ENCODE peak calls at places on chromosomes 1 and 21, in four cellular contexts. D is H9, S is mesenchymal stem cell, M is IMR-90. A is an unnamed sample.

GRCh38 chr1:234525156-234525774 is 46.3 kb upstream of the TARBP1 start:
- DNase-seq in D (no peak), S (no peak), M (no peak), A (peak)

GRCh38 chr1:18999287-18999852 is 42.9 kb upstream of the IFFO2 start:
- DNase-seq in D (no peak), S (no peak), M (peak), A (no peak)

GRCh38 chr21:29168874-29169273 is 38.4 kb downstream of the MAP3K7CL start:
- DNase-seq in D (no peak), S (no peak), M (no peak), A (no peak)

GRCh38 chr1:178954937-178955336 is 70.8 kb upstream of the FAM20B start:
- DNase-seq in D (no peak), S (no peak), M (no peak), A (no peak)

GRCh38 chr1:51313961-51314777 is 16.2 kb downstream of the TTC39A start:
- DNase-seq in D (no peak), S (peak), M (peak), A (no peak)

GRCh38 chr21:34526618-34527290 is 14.7 kb upstream of the KCNE1 start:
- DNase-seq in D (peak), S (peak), M (peak), A (peak)

GRCh38 chr1:31581821-31582810 is 5.8 kb downstream of the TINAGL1 start:
- DNase-seq in D (no peak), S (no peak), M (no peak), A (peak)

GRCh38 chr1:43779266-43779665 is 71.9 kb downstream of the ST3GAL3 start:
- DNase-seq in D (no peak), S (no peak), M (no peak), A (no peak)

GRCh38 chr1:4485398-4485797 is 169.0 kb upstream of the AJAP1 start:
- DNase-seq in D (peak), S (no peak), M (no peak), A (peak)

GRCh38 chr1:229037806-229038405 is 233.0 kb upstream of the RAB4A start:
- DNase-seq in D (no peak), S (no peak), M (peak), A (no peak)

GRCh38 chr1:52341861-52342260 is 24.1 kb downstream of the CC2D1B start:
- DNase-seq in D (no peak), S (no peak), M (no peak), A (no peak)

GRCh38 chr1:11740258-11741192 is 4.6 kb downstream of the AGTRAP start:
- DNase-seq in D (no peak), S (no peak), M (no peak), A (peak)

GRCh38 chr1:64309468-64309867 is 106.0 kb downstream of the UBE2U start:
- DNase-seq in D (no peak), S (no peak), M (no peak), A (no peak)

GRCh38 chr1:85259118-85259865 is at the start of gene C1orf52:
- DNase-seq in D (peak), S (peak), M (peak), A (peak)

GRCh38 chr1:192118881-192119280 is 39.4 kb upstream of the RGS18 start:
- DNase-seq in D (no peak), S (no peak), M (no peak), A (no peak)

GRCh38 chr1:228496494-228496893 is 9.3 kb downstream of the RNF187 start:
- DNase-seq in D (no peak), S (no peak), M (no peak), A (no peak)

GRCh38 chr1:205948886-205949285 is 5.6 kb upstream of the SLC26A9 start:
- DNase-seq in D (no peak), S (no peak), M (no peak), A (no peak)

GRCh38 chr1:205950280-205950679 is 7.0 kb upstream of the SLC26A9 start:
- DNase-seq in D (no peak), S (no peak), M (peak), A (no peak)

GRCh38 chr1:205950826-205951549 is 7.7 kb upstream of the SLC26A9 start:
- DNase-seq in D (no peak), S (no peak), M (peak), A (no peak)

GRCh38 chr1:205949753-205950152 is 6.5 kb upstream of the SLC26A9 start:
- DNase-seq in D (no peak), S (no peak), M (no peak), A (no peak)

DNA sequence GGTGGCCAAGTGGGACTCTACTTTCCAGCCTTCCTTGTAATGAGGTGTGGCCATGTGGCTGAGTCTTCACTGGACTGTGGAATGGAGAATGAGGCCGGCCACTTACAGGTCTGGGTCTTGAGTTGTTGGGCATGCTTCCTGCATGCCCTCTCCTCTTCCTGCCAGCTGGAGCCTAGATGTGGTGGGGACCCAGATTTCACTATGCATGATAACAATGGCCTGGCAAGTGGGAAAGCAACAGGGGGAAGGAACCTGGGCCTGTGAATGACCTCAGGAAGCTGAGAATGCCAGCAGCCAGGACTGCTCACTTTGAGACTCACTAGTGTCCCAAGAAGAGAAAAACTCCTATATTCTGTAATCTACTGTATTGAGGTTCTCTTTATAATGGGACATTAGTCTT is 8.5 kb upstream of the SLC26A9 start:
- DNase-seq in D (no peak), S (no peak), M (no peak), A (no peak)
- H2BK120ac ChIP-seq in D (no peak), S (no peak), M (no peak), A (no peak)

DNA sequence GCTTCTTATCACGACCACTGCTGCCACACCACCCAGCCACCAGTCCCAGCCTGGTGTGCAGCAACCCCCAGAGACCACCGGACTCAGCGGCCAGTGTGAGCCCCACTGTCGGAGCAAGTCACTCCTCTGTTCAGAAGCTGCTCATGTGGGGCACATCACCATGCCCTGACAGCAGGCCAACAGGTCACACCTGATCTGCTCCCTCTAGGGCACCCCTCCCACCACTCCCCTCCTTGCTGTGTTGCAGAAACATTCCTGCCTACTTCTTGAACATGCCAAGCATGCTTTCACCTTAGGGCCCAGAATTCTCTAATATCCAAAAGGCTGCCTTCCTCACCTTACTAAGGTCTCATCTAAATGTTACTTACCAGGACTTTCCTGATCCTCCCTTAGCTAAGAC is 146.5 kb downstream of the SLC45A1 start:
- DNase-seq in D (no peak), S (no peak), M (no peak), A (peak)
- H2BK120ac ChIP-seq in D (no peak), S (peak), M (peak), A (no peak)

GRCh38 chr1:151816548-151816947 is 11.3 kb upstream of the LINGO4 start:
- DNase-seq in D (no peak), S (no peak), M (no peak), A (no peak)
- H2BK120ac ChIP-seq in D (no peak), S (no peak), M (no peak), A (no peak)

DNA sequence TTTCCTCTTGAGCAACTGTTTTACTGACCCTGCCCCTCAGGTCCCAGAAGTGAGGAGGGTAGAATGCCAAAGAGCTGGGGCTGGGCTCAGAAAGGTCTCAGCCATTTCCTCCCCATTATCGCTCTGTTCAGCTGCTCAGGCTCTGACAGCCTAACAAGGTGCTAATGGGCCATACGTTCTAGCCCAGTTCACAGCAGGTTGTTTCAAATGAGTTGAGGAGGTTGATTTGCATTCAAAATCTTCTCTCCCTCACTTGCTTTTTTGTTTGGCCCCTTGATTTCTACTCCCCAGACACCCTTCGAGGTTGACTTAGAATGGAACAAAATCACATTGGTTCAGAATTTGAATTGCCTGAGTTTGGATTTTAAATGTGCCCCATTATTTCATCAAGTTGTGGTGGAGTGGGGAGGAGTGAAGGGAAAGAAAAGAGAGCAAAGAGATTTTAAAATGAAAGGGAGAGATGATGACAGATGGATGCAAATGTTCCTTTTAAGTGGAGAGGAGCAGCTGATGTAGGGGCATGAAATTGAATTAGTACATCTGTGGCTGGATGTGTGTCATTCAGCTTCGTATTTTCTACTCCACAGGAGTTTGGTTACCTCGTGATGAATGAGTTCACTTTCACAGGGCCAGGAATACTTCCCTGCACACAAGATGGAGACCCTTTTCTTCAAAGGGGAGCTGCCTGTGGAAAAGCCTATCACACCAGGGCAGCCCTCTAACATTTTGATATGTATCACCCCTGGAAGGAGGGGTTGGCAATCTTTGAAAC is 425.8 kb upstream of the CAMK1G start:
- DNase-seq in D (peak), S (no peak), M (no peak), A (peak)
- H2BK120ac ChIP-seq in D (no peak), S (no peak), M (no peak), A (peak)

DNA sequence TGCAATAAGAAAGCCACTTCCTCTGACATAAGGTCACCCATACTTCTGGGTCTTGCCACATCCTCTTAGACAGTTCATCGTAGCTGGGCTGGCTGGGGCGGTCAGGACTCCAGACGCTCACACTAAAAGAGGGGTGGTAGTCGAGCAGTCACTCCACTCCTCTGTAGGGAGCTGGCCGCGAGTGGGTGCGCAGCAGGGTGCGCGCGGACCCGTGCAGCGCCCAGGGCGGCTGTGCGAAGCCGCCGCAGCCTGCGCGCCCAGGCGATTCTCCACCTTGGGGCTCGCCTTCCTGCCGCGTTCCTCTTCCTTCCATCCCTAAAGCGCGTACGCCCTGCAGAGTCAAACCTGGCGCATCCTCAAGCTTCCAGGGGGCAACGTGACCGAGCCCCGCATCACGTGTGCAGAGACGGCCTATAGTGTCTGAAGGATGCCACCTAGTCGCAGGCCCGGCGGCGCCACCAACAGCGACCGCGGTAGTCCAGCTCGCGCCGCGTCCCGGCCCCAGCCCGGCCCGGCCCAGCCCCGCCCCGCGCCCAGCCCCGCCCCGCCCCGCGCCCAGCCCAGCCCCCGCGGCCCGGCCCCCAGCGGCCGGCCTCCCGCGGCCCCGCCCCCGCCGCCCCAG is 360 bp upstream of the PRDX6 start:
- DNase-seq in D (peak), S (peak), M (peak), A (peak)
- H2BK120ac ChIP-seq in D (no peak), S (peak), M (peak), A (no peak)

GRCh38 chr1:35717911-35718476 is 690 bp downstream of the C1orf216 start:
- DNase-seq in D (peak), S (peak), M (peak), A (peak)
- H2BK120ac ChIP-seq in D (no peak), S (peak), M (peak), A (no peak)

GRCh38 chr1:24393892-24394291 is 19.7 kb downstream of the STPG1 start:
- DNase-seq in D (no peak), S (peak), M (peak), A (no peak)
- H2BK120ac ChIP-seq in D (no peak), S (no peak), M (peak), A (no peak)

DNA sequence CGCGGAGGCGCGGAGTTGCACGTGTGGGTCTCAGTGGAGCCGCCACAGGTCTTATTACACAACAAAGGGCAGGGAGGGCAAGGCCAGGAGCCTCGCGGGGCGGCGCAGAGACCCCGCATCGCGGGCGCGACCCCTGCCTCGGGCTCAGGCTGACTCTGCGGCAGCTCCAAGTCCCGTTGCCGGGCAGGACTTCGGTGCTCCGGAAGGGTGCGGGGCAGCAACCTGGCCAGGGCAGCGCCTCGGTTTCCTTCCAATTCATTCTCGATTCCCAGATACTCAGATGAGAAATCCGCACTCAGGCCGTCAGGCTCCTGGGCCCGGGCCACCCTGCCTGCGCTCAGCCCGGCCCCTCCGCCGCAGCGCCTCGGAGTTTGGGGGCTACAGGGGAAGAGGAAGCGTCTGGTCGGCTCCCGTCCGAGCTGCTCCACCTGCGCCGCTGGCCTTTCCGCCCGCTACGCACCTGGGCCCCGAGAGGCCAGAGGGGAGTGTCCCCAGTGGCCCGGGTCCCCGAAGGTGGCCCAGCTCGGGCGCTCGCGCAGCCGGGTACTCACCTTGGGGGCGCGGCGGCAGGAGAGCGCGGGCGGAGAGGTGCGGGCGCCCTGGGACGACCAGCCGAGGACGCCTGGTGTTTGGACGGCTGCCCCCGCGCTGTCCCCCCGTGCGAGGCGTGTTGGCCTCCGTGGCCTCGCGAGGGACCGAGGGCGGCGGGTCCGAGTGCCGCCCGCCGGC is 1.2 kb upstream of the PRDM16 start:
- DNase-seq in D (no peak), S (no peak), M (no peak), A (no peak)
- H2BK120ac ChIP-seq in D (no peak), S (no peak), M (no peak), A (no peak)